ENCODE peak calls at places on chromosomes 6 and 20, in nine cellular contexts. O is HCT116, D is suprapubic skin, X is spleen, I is prostate gland, K is GM23338, G is endothelial cell of umbilical vein, J is transverse colon, L is H1. B is an unnamed sample.

GRCh38 chr6:32194825-32195651 is 2.6 kb upstream of the GPSM3 start:
- DNase-seq in O (peak; percentile 57), D (no peak), X (no peak), I (no peak), K (peak; percentile 58), G (peak; percentile 67), J (peak; percentile 44), L (no peak), B (no peak)

GRCh38 chr20:18609741-18610140 is 21.9 kb downstream of the DTD1 start:
- DNase-seq in O (no peak), D (no peak), X (no peak), I (no peak), K (no peak), G (peak; percentile 17), J (no peak), L (no peak), B (no peak)

GRCh38 chr6:164832410-164832809 is 477.0 kb downstream of the C6orf118 start:
- DNase-seq in O (no peak), D (no peak), X (no peak), I (no peak), K (no peak), G (no peak), J (no peak), L (no peak), B (no peak)

GRCh38 chr6:89161326-89162046 is 15.6 kb downstream of the PM20D2 start:
- DNase-seq in O (no peak), D (no peak), X (no peak), I (no peak), K (peak; percentile 65), G (no peak), J (no peak), L (no peak), B (no peak)

GRCh38 chr20:52103469-52103910 is 88.1 kb downstream of the ZFP64 start:
- DNase-seq in O (no peak), D (no peak), X (no peak), I (no peak), K (peak; percentile 82), G (peak; percentile 30), J (no peak), L (peak; percentile 69), B (no peak)

GRCh38 chr6:43058511-43058910 is 723 bp downstream of the MRPL2 start:
- DNase-seq in O (no peak), D (no peak), X (no peak), I (no peak), K (no peak), G (no peak), J (no peak), L (no peak), B (no peak)

GRCh38 chr20:21529863-21530262 is 16.0 kb upstream of the NKX2-2 start:
- DNase-seq in O (peak; percentile 38), D (no peak), X (no peak), I (no peak), K (peak; percentile 59), G (no peak), J (no peak), L (no peak), B (no peak)

GRCh38 chr20:63979549-63980316 is at the start of gene SAMD10:
- DNase-seq in O (no peak), D (no peak), X (peak; percentile 91), I (no peak), K (peak; percentile 66), G (peak; percentile 35), J (peak; percentile 59), L (peak; percentile 66), B (no peak)

GRCh38 chr20:24701668-24702067 is 232.2 kb downstream of the SYNDIG1 start:
- DNase-seq in O (no peak), D (no peak), X (no peak), I (no peak), K (no peak), G (no peak), J (no peak), L (peak; percentile 14), B (no peak)

GRCh38 chr6:107421696-107422256 is 37.6 kb downstream of the PDSS2 start:
- DNase-seq in O (no peak), D (no peak), X (no peak), I (no peak), K (no peak), G (no peak), J (no peak), L (no peak), B (no peak)

GRCh38 chr6:797479-798077 is 104.6 kb upstream of the EXOC2 start:
- DNase-seq in O (peak; percentile 41), D (no peak), X (no peak), I (peak; percentile 59), K (peak; percentile 80), G (peak; percentile 65), J (peak; percentile 46), L (peak; percentile 53), B (no peak)

GRCh38 chr6:34476048-34476328 is 10.1 kb downstream of the PACSIN1 start:
- DNase-seq in O (no peak), D (no peak), X (no peak), I (no peak), K (no peak), G (no peak), J (no peak), L (no peak), B (no peak)

GRCh38 chr6:110944681-110945151 is 13.8 kb upstream of the GTF3C6 start:
- DNase-seq in O (peak; percentile 69), D (no peak), X (no peak), I (no peak), K (no peak), G (peak; percentile 39), J (no peak), L (no peak), B (no peak)

GRCh38 chr6:163751032-163751525 is 336.6 kb downstream of the QKI start:
- DNase-seq in O (no peak), D (no peak), X (no peak), I (no peak), K (no peak), G (no peak), J (no peak), L (no peak), B (no peak)

GRCh38 chr6:109867009-109867969 is 110.8 kb upstream of the GPR6 start:
- DNase-seq in O (no peak), D (no peak), X (no peak), I (peak; percentile 13), K (no peak), G (peak; percentile 5), J (no peak), L (no peak), B (peak; percentile 74)

GRCh38 chr6:134182528-134182927 is 130.1 kb upstream of the SLC2A12 start:
- DNase-seq in O (no peak), D (no peak), X (no peak), I (no peak), K (peak; percentile 56), G (no peak), J (no peak), L (no peak), B (no peak)

GRCh38 chr6:20540683-20541082 is 6.4 kb downstream of the CDKAL1 start:
- DNase-seq in O (no peak), D (no peak), X (no peak), I (no peak), K (no peak), G (no peak), J (no peak), L (no peak), B (no peak)

GRCh38 chr20:36315545-36316351 is 9.6 kb downstream of the DLGAP4 start:
- DNase-seq in O (no peak), D (peak; percentile 66), X (peak; percentile 55), I (no peak), K (no peak), G (no peak), J (no peak), L (peak; percentile 50), B (peak; percentile 56)

GRCh38 chr20:36313476-36313875 is 7.3 kb downstream of the DLGAP4 start:
- DNase-seq in O (no peak), D (no peak), X (peak; percentile 28), I (no peak), K (no peak), G (no peak), J (no peak), L (peak; percentile 41), B (peak; percentile 37)

GRCh38 chr20:36312724-36313441 is 6.7 kb downstream of the DLGAP4 start:
- DNase-seq in O (no peak), D (peak; percentile 55), X (peak; percentile 45), I (no peak), K (peak; percentile 18), G (no peak), J (no peak), L (peak; percentile 39), B (peak; percentile 37)

GRCh38 chr20:36313936-36314335 is 7.8 kb downstream of the DLGAP4 start:
- DNase-seq in O (no peak), D (peak; percentile 65), X (peak; percentile 29), I (no peak), K (no peak), G (no peak), J (no peak), L (no peak), B (peak; percentile 50)

GRCh38 chr20:36314734-36315544 is 8.8 kb downstream of the DLGAP4 start:
- DNase-seq in O (no peak), D (peak; percentile 56), X (peak; percentile 5), I (no peak), K (no peak), G (no peak), J (no peak), L (peak; percentile 43), B (peak; percentile 27)
- H3K4me1 ChIP-seq in O (no peaks in the 10 kb centered on the region), D (no peaks in the 10 kb centered on the region), X (no peaks in the 10 kb centered on the region), I (no peaks in the 10 kb centered on the region), K (no peaks in the 10 kb centered on the region), G (no peaks in the 10 kb centered on the region), J (no peaks in the 10 kb centered on the region), L (peaks cover 4% of the 10 kb centered on the region), B (no peaks in the 10 kb centered on the region)

GRCh38 chr6:147194652-147195403 is 9.4 kb upstream of the STXBP5 start:
- DNase-seq in O (no peak), D (no peak), X (no peak), I (no peak), K (no peak), G (peak; percentile 22), J (no peak), L (no peak), B (no peak)
- TF ChIP-seq POLR2AphosphoS5 in O (no peak), D (no peak), X (no peak), I (no peak), K (no peak), G (no peak), J (no peak), L (no peak), B (no peak)

GRCh38 chr6:142856857-142857608 is 87.9 kb downstream of the HIVEP2 start:
- DNase-seq in O (no peak), D (no peak), X (no peak), I (no peak), K (no peak), G (no peak), J (peak; percentile 32), L (no peak), B (no peak)
- H3K4me1 ChIP-seq in O (peaks cover 10% of the 10 kb centered on the region), D (peaks cover 16% of the 10 kb centered on the region), X (peaks cover 59% of the 10 kb centered on the region), I (no peaks in the 10 kb centered on the region), K (peaks cover 46% of the 10 kb centered on the region), G (no peaks in the 10 kb centered on the region), J (peaks cover 17% of the 10 kb centered on the region), L (peaks cover 9% of the 10 kb centered on the region), B (no peaks in the 10 kb centered on the region)

DNA sequence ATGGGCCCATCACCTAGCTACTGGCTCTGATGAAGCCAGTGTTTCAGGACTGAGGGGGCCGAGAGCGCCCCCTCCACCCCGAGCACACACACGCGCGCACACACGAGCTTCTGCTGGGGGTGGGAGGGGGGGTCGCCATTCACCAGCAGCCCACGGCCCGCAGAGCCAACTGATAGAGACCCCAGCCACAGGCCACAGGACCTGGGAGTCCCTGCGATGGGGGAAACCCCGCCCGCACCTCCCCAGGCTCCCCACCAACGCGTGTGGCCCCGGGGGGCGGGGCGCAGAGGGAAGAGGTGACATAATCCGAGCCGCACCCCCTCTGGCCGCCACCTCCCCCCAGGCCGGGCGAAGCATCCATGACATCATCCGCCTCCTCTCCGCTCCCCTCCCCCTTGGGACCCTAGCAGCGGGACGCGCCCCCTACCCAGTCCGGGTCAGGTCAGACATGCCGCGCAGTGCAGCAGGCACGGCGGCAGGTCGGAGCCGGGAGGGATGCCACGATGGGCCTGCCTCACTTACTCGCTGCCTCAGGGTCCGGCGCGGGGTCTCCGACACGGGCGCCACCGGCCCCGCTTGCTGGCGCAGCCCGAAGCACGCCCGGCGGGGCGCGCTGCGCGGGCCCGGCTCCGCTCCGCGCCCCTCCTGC is at the start of gene LZTS3:
- DNase-seq in O (no peak), D (peak; percentile 89), X (peak; percentile 90), I (peak; percentile 39), K (peak; percentile 96), G (peak; percentile 60), J (peak; percentile 77), L (peak; percentile 92), B (peak; percentile 92)
- TF ChIP-seq POLR2AphosphoS5 in O (peak; percentile 50), D (no peak), X (peak; percentile 52), I (no peak), K (peak; percentile 4), G (peak; percentile 40), J (no peak), L (peak; percentile 63), B (peak; percentile 68)

B was measured in sigmoid colon.